ENCODE peak calls at places on chromosome 14, in six cellular contexts. I, L, W, E, M and R are unnamed samples.

GRCh38 chr14:104460920-104461651 is 118.5 kb upstream of the C14orf180 start:
- DNase-seq in W (no peak), M (no peak), I (peak), E (no peak), L (no peak), R (no peak)

GRCh38 chr14:90239139-90239538 is 17.2 kb upstream of the PSMC1 start:
- DNase-seq in E (no peak), W (no peak), I (peak), M (no peak), L (no peak), R (no peak)

GRCh38 chr14:93132472-93133065 is 16.8 kb upstream of the ITPK1 start:
- DNase-seq in E (peak), I (no peak), M (peak), L (no peak), W (no peak), R (no peak)

GRCh38 chr14:72741836-72742681 is 151.8 kb downstream of the DPF3 start:
- DNase-seq in L (no peak), E (no peak), I (peak), W (no peak), M (no peak), R (no peak)

GRCh38 chr14:24943024-24943423 is 106.9 kb downstream of the STXBP6 start:
- DNase-seq in E (no peak), I (no peak), W (no peak), M (no peak), L (peak), R (no peak)

GRCh38 chr14:37172024-37172869 is at the start of gene SLC25A21:
- DNase-seq in L (peak), E (no peak), W (no peak), M (no peak), I (peak), R (peak)

GRCh38 chr14:51478241-51478640 is 173.5 kb upstream of the FRMD6 start:
- DNase-seq in M (no peak), E (no peak), L (no peak), I (no peak), W (no peak), R (no peak)

GRCh38 chr14:104771918-104772706 is 19.2 kb downstream of the SIVA1 start:
- DNase-seq in M (no peak), L (no peak), I (no peak), E (no peak), W (no peak), R (no peak)

GRCh38 chr14:34701808-34702207 is 12.6 kb downstream of the CFL2 start:
- DNase-seq in E (no peak), I (no peak), L (no peak), W (no peak), M (no peak), R (no peak)